ENCODE peak calls at places on chromosomes 4 and X, in ten cellular contexts. A, V, Z, K, G, E, P, B, L and O are unnamed samples.

GRCh38 chr4:71237626-71238025 is 101.2 kb upstream of the SLC4A4 start:
- DNase-seq in P (no peak), L (no peak), G (no peak), K (no peak), B (no peak), E (no peak), Z (no peak), V (no peak), A (no peak), O (no peak)

GRCh38 chr4:69689530-69690111 is 36.6 kb upstream of the UGT2A1 start:
- DNase-seq in P (no peak), L (no peak), K (no peak), E (peak), V (peak), B (no peak), A (no peak), G (no peak), Z (peak), O (no peak)

GRCh38 chr4:30943356-30943755 is 223.2 kb downstream of the PCDH7 start:
- DNase-seq in V (no peak), B (no peak), P (no peak), K (no peak), L (no peak), A (no peak), E (no peak), G (no peak), Z (no peak), O (no peak)

GRCh38 chr4:112214397-112215264 is 17.0 kb upstream of the AP1AR start:
- DNase-seq in Z (peak), L (no peak), V (peak), E (no peak), B (no peak), G (no peak), K (no peak), P (no peak), A (no peak), O (no peak)

GRCh38 chr4:150889306-150889705 is 125.8 kb downstream of the LRBA start:
- DNase-seq in K (no peak), A (no peak), V (no peak), P (no peak), E (no peak), L (no peak), G (no peak), B (no peak), Z (no peak), O (no peak)

GRCh38 chr4:8410641-8411271 is 29.8 kb downstream of the ACOX3 start:
- DNase-seq in P (peak), L (peak), Z (peak), G (no peak), V (peak), A (peak), B (peak), K (no peak), E (peak), O (no peak)

GRCh38 chr4:118326585-118326984 is 26.2 kb downstream of the PRSS12 start:
- DNase-seq in Z (no peak), B (no peak), E (no peak), V (no peak), L (no peak), P (no peak), G (no peak), K (no peak), A (no peak), O (no peak)

GRCh38 chrX:8783100-8784098 is 17.8 kb downstream of the FAM9A start:
- DNase-seq in K (no peak), Z (peak), A (no peak), P (peak), V (peak), L (no peak), E (no peak), G (no peak), B (no peak), O (no peak)

GRCh38 chr4:123345132-123345923 is 51.3 kb upstream of the SPRY1 start:
- DNase-seq in K (no peak), P (no peak), E (no peak), B (no peak), V (no peak), G (no peak), L (no peak), Z (no peak), A (no peak), O (no peak)

GRCh38 chr4:118154643-118155042 is 120.4 kb downstream of the NDST3 start:
- DNase-seq in A (peak), L (no peak), Z (no peak), G (no peak), E (no peak), B (no peak), P (no peak), K (no peak), V (no peak), O (no peak)

GRCh38 chrX:133365886-133366611 is 49.2 kb downstream of the GPC4 start:
- DNase-seq in P (no peak), A (no peak), Z (no peak), K (no peak), V (no peak), G (no peak), L (no peak), B (no peak), E (no peak), O (no peak)

GRCh38 chr4:29051381-29051965 is 1668.7 kb upstream of the PCDH7 start:
- DNase-seq in V (no peak), B (no peak), E (no peak), P (no peak), K (no peak), Z (peak), L (no peak), G (no peak), A (no peak), O (no peak)

GRCh38 chr4:38154251-38154650 is 194.1 kb downstream of the PTTG2 start:
- DNase-seq in L (no peak), Z (no peak), A (no peak), G (no peak), P (no peak), E (no peak), K (no peak), V (peak), B (no peak), O (no peak)

GRCh38 chr4:148495463-148495862 is 53.2 kb upstream of the NR3C2 start:
- DNase-seq in G (no peak), E (no peak), K (no peak), L (no peak), Z (no peak), B (no peak), A (no peak), V (no peak), P (no peak), O (no peak)

GRCh38 chr4:37999000-37999745 is 39.0 kb downstream of the PTTG2 start:
- DNase-seq in B (no peak), P (no peak), G (no peak), A (no peak), K (no peak), L (no peak), Z (no peak), E (no peak), V (no peak), O (no peak)

GRCh38 chr4:74424111-74424510 is 20.8 kb upstream of the AREG start:
- DNase-seq in Z (no peak), K (no peak), L (no peak), G (no peak), P (no peak), E (no peak), B (no peak), A (no peak), V (no peak), O (no peak)

GRCh38 chr4:39613093-39613656 is 25.5 kb downstream of the SMIM14 start:
- DNase-seq in A (peak), V (no peak), Z (no peak), G (no peak), K (no peak), B (no peak), P (no peak), L (no peak), E (no peak), O (no peak)

DNA sequence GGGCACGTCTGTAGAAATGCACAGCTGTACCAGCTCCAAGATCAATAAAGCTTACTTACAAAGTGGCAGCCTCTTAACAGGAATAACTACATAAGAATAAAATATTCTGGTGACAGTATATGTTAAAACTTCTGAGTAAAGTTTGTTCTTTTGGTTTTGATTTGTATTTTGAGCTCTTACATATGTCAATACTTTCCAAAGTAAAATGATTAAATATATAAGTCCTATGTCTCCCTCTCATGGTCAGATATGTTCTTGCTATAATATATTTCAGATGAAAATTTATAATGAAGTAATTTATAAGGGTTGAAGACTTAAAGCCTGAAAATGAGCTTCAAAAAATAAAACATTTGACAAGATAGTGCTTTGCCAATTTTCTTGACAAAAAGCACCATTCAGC is 254.4 kb downstream of the NPFFR2 start:
- DNase-seq in Z (peak), G (no peak), P (no peak), V (no peak), L (no peak), A (no peak), E (no peak), K (no peak), B (no peak), O (no peak)
- TF ChIP-seq CTCF in Z (no peak), G (no peak), P (peak), V (no peak), L (no peak), A (no peak), E (peak), K (no peak), B (no peak), O (no peak)

DNA sequence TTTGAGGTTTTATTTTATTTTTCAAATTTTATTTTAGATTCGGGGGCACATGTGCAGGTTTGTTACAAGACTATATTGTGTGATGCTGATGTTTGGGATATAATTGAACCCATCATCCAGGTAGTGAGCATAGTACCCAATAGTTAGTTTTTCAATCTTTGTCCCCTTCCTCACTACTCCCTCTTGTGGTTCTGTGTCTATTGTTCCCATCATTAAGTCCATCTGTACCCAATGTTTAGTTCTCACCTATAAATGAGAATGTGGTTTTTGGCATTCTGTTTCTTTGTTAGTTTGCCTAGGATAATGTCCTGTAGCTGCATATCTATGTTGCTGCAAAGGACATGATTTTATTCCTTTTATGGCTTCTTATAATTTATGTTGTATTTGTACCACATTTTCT is 767.2 kb upstream of the ADGRL3 start:
- DNase-seq in L (no peak), K (no peak), P (no peak), Z (no peak), G (no peak), E (no peak), V (no peak), B (no peak), A (no peak), O (no peak)
- TF ChIP-seq CTCF in L (no peak), K (no peak), P (no peak), Z (no peak), G (no peak), E (no peak), V (no peak), B (no peak), A (no peak), O (no peak)

DNA sequence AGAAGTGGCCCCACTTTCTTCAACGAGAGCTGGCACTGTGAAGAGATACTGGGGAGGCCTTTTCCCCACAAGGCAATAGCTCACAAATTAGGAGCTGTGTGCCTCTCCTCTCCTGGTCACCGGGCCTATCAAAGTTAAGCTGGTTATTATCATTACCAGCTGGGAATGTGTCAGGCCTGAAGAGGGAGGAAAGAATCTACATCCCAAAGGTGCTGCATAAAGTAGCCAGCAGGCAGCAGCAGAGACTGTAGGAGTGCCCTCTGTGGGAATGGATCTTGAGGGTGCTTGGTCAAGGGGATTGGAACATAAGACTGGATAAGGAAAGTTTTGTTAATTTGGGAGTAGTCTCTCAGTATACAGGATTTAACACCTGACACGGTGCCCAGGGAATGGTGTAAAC is 9.1 kb upstream of the TMPRSS11D start:
- DNase-seq in A (no peak), P (no peak), V (no peak), E (no peak), Z (no peak), K (no peak), L (no peak), G (no peak), B (no peak), O (no peak)
- TF ChIP-seq CTCF in A (peak), P (no peak), V (no peak), E (no peak), Z (no peak), K (no peak), L (no peak), G (no peak), B (no peak), O (no peak)

DNA sequence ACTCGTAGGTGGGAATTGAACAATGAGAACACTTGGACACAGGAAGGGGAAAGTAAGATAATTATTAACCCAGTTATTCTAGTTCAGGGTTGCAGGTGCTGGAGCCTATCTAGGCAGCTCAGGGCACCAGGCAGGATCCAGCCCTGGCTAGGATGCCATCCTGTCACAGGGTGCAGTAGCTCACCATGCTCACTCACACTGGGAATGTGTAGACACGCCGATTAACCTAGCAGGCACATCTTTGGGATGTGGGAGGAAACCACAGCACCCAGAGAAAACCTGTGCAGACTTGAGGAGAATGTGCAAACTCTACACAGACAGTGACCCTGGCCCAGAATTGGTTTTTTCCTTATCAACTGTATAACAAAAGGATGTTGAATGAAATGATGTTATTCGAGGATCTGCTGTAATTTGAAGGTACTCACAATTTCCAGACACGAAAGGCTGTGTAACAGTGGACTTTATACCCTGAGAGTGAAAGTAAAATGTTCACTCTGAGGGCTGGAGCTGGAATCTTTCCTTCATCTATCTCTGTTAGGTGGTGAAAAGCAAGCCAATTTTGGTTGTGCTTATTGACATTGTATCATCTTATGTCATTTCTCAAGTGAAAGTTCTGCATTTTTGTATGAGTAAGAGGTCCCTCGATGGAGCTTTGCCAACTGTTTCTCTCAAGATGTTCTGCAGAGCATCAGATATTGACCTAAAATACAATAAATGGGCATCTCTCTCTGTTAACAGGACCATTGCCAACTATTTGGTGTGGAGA is 78.8 kb downstream of the PHEX start:
- DNase-seq in A (no peak), V (no peak), B (no peak), Z (no peak), L (no peak), E (no peak), P (no peak), G (no peak), K (no peak), O (no peak)
- TF ChIP-seq CTCF in A (no peak), V (no peak), B (no peak), Z (no peak), L (no peak), E (no peak), P (no peak), G (no peak), K (no peak), O (no peak)

GRCh38 chr4:143555676-143556075 is 42.2 kb downstream of the SMARCA5 start:
- DNase-seq in K (no peak), L (no peak), P (no peak), Z (peak), A (no peak), V (no peak), E (no peak), B (no peak), G (no peak), O (no peak)

GRCh38 chr4:143564472-143564871 is 51.0 kb downstream of the SMARCA5 start:
- DNase-seq in V (no peak), K (no peak), E (no peak), A (no peak), Z (no peak), P (no peak), B (no peak), G (no peak), L (no peak), O (no peak)

GRCh38 chr4:143558823-143559756 is 45.6 kb downstream of the SMARCA5 start:
- DNase-seq in L (peak), K (no peak), A (peak), B (peak), E (peak), G (no peak), V (peak), P (peak), Z (peak), O (no peak)

GRCh38 chr4:143558286-143558685 is 44.8 kb downstream of the SMARCA5 start:
- DNase-seq in B (no peak), P (no peak), L (no peak), Z (no peak), E (no peak), A (peak), G (no peak), V (no peak), K (no peak), O (no peak)

GRCh38 chr4:143559757-143560147 is 46.2 kb downstream of the SMARCA5 start:
- DNase-seq in P (no peak), L (no peak), K (no peak), E (no peak), A (no peak), V (no peak), G (no peak), B (no peak), Z (peak), O (no peak)
- TF ChIP-seq CTCF in P (no peak), L (no peak), K (no peak), E (no peak), A (no peak), V (no peak), G (no peak), B (no peak), Z (no peak), O (no peak)

GRCh38 chrX:46545111-46546005 is at the start of gene ZNF674:
- DNase-seq in P (peak), V (peak), B (peak), E (peak), G (peak), A (peak), L (peak), Z (peak), K (peak), O (peak)
- TF ChIP-seq CTCF in P (no peak), V (no peak), B (peak), E (peak), G (peak), A (peak), L (no peak), Z (peak), K (no peak), O (no peak)

GRCh38 chr4:152936446-152937279 is 540 bp downstream of the FHDC1 start:
- DNase-seq in G (no peak), E (peak), L (peak), B (no peak), V (peak), P (peak), A (no peak), Z (no peak), K (no peak), O (no peak)
- TF ChIP-seq CTCF in G (no peak), E (peak), L (no peak), B (no peak), V (no peak), P (no peak), A (no peak), Z (no peak), K (no peak), O (no peak)

DNA sequence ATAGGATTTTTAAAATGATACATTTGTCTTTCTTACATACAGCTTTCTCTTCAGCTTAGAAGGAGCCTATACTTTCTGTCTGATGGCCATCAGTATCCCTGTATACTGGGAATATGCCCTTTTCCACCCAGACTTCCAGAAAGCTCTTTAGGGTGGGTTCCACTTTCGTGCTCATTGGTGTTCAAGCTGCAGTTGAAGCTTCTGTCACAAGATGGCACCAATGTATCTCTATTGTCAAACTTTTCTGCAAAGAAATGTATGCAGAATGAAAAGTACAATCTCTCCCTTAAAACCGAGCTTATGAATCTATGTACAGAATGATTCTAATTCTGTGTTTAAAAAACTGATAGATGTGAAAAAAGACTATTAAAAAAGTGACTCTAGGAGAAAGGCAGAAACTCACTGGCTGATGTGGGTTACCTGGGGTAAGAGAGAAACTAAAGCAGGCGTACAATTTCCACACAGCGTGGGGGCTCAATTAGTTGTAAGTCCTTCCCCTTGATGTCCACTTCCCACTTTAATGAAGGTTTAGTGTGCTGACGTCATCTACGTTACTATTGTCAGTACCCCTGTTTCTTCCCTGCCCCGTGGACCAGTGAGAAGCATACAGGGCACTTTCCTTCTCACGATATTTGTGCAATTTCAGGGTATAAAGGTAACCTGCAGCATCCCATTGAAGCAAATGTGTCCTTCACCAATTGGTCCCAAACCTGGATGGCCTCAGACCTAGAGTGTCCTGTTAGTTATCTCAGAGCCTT is 57.3 kb upstream of the TCEAL2 start:
- DNase-seq in B (no peak), V (peak), G (no peak), L (no peak), A (no peak), K (no peak), E (no peak), P (peak), Z (peak), O (no peak)
- TF ChIP-seq CTCF in B (peak), V (no peak), G (peak), L (peak), A (peak), K (no peak), E (peak), P (no peak), Z (peak), O (peak)